ENCODE peak calls at places on chromosomes 5 and 9, in seven cellular contexts. One of them, this sample, is unnamed.

GRCh38 chr5:139668064-139668880 is 20.1 kb downstream of the CXXC5 start:
- DNase-seq in hepatic stellate cell: no peak
- DNase-seq in cardiac fibroblast: peak
- DNase-seq in naive thymus-derived CD8-positive, alpha-beta T cell: no peak
- DNase-seq in HT1080: peak
- DNase-seq in nucleus accumbens: peak
- DNase-seq in NCI-H1436: no peak
- DNase-seq in this sample: no peak

GRCh38 chr9:29449294-29449693 is 1876.0 kb upstream of the C9orf72 start:
- DNase-seq in HT1080: no peak
- DNase-seq in naive thymus-derived CD8-positive, alpha-beta T cell: no peak
- DNase-seq in nucleus accumbens: no peak
- DNase-seq in hepatic stellate cell: no peak
- DNase-seq in cardiac fibroblast: no peak
- DNase-seq in NCI-H1436: no peak
- DNase-seq in this sample: no peak

GRCh38 chr9:111483419-111483861 is 743 bp downstream of the ECPAS start:
- DNase-seq in NCI-H1436: peak
- DNase-seq in cardiac fibroblast: no peak
- DNase-seq in nucleus accumbens: peak
- DNase-seq in HT1080: no peak
- DNase-seq in hepatic stellate cell: peak
- DNase-seq in naive thymus-derived CD8-positive, alpha-beta T cell: peak
- DNase-seq in this sample: peak

GRCh38 chr9:21506910-21507795 is 25.0 kb upstream of the IFNE start:
- DNase-seq in naive thymus-derived CD8-positive, alpha-beta T cell: no peak
- DNase-seq in cardiac fibroblast: peak
- DNase-seq in NCI-H1436: no peak
- DNase-seq in hepatic stellate cell: peak
- DNase-seq in HT1080: peak
- DNase-seq in nucleus accumbens: no peak
- DNase-seq in this sample: peak

GRCh38 chr5:104172976-104173375 is 610.4 kb upstream of the NUDT12 start:
- DNase-seq in nucleus accumbens: no peak
- DNase-seq in HT1080: no peak
- DNase-seq in cardiac fibroblast: no peak
- DNase-seq in hepatic stellate cell: no peak
- DNase-seq in NCI-H1436: no peak
- DNase-seq in naive thymus-derived CD8-positive, alpha-beta T cell: no peak
- DNase-seq in this sample: no peak

GRCh38 chr5:8585230-8586018 is 716.5 kb downstream of the MTRR start:
- DNase-seq in naive thymus-derived CD8-positive, alpha-beta T cell: no peak
- DNase-seq in HT1080: no peak
- DNase-seq in NCI-H1436: no peak
- DNase-seq in hepatic stellate cell: no peak
- DNase-seq in cardiac fibroblast: no peak
- DNase-seq in nucleus accumbens: no peak
- DNase-seq in this sample: no peak

GRCh38 chr5:172004824-172005237 is 1.6 kb downstream of the FBXW11 start:
- DNase-seq in naive thymus-derived CD8-positive, alpha-beta T cell: no peak
- DNase-seq in HT1080: no peak
- DNase-seq in hepatic stellate cell: no peak
- DNase-seq in cardiac fibroblast: peak
- DNase-seq in nucleus accumbens: no peak
- DNase-seq in NCI-H1436: no peak
- DNase-seq in this sample: no peak

GRCh38 chr5:59528226-59528862 is 365.2 kb downstream of the PDE4D start:
- DNase-seq in hepatic stellate cell: no peak
- DNase-seq in HT1080: no peak
- DNase-seq in naive thymus-derived CD8-positive, alpha-beta T cell: no peak
- DNase-seq in NCI-H1436: no peak
- DNase-seq in cardiac fibroblast: no peak
- DNase-seq in nucleus accumbens: no peak
- DNase-seq in this sample: no peak

GRCh38 chr5:5304361-5305035 is 118.0 kb upstream of the ICE1 start:
- DNase-seq in naive thymus-derived CD8-positive, alpha-beta T cell: no peak
- DNase-seq in hepatic stellate cell: no peak
- DNase-seq in NCI-H1436: no peak
- DNase-seq in cardiac fibroblast: no peak
- DNase-seq in nucleus accumbens: no peak
- DNase-seq in HT1080: no peak
- DNase-seq in this sample: peak

GRCh38 chr5:1057841-1058548 is 49.4 kb downstream of the NKD2 start:
- DNase-seq in naive thymus-derived CD8-positive, alpha-beta T cell: no peak
- DNase-seq in hepatic stellate cell: no peak
- DNase-seq in cardiac fibroblast: no peak
- DNase-seq in nucleus accumbens: no peak
- DNase-seq in HT1080: no peak
- DNase-seq in NCI-H1436: no peak
- DNase-seq in this sample: no peak

GRCh38 chr9:16417101-16417500 is 453.4 kb downstream of the BNC2 start:
- DNase-seq in NCI-H1436: no peak
- DNase-seq in naive thymus-derived CD8-positive, alpha-beta T cell: no peak
- DNase-seq in nucleus accumbens: no peak
- DNase-seq in cardiac fibroblast: peak
- DNase-seq in hepatic stellate cell: peak
- DNase-seq in HT1080: peak
- DNase-seq in this sample: no peak

GRCh38 chr9:129138476-129139232 is 27.4 kb downstream of the PTPA start:
- DNase-seq in nucleus accumbens: no peak
- DNase-seq in cardiac fibroblast: peak
- DNase-seq in NCI-H1436: no peak
- DNase-seq in hepatic stellate cell: peak
- DNase-seq in HT1080: peak
- DNase-seq in naive thymus-derived CD8-positive, alpha-beta T cell: no peak
- DNase-seq in this sample: no peak

GRCh38 chr9:104997536-104997935 is 69.6 kb upstream of the ABCA1 start:
- DNase-seq in cardiac fibroblast: peak
- DNase-seq in hepatic stellate cell: no peak
- DNase-seq in naive thymus-derived CD8-positive, alpha-beta T cell: no peak
- DNase-seq in nucleus accumbens: no peak
- DNase-seq in HT1080: no peak
- DNase-seq in NCI-H1436: no peak
- DNase-seq in this sample: no peak

GRCh38 chr9:22452415-22453010 is 5.9 kb downstream of the DMRTA1 start:
- DNase-seq in cardiac fibroblast: peak
- DNase-seq in nucleus accumbens: no peak
- DNase-seq in naive thymus-derived CD8-positive, alpha-beta T cell: peak
- DNase-seq in NCI-H1436: no peak
- DNase-seq in hepatic stellate cell: peak
- DNase-seq in HT1080: peak
- DNase-seq in this sample: peak

GRCh38 chr5:126811515-126812198 is 34.7 kb downstream of the LMNB1 start:
- DNase-seq in naive thymus-derived CD8-positive, alpha-beta T cell: no peak
- DNase-seq in NCI-H1436: no peak
- DNase-seq in HT1080: peak
- DNase-seq in cardiac fibroblast: peak
- DNase-seq in nucleus accumbens: no peak
- DNase-seq in hepatic stellate cell: no peak
- DNase-seq in this sample: no peak

GRCh38 chr9:97852001-97852398 is 1.0 kb upstream of the FOXE1 start:
- DNase-seq in nucleus accumbens: no peak
- DNase-seq in NCI-H1436: no peak
- DNase-seq in cardiac fibroblast: no peak
- DNase-seq in HT1080: no peak
- DNase-seq in naive thymus-derived CD8-positive, alpha-beta T cell: no peak
- DNase-seq in hepatic stellate cell: no peak
- DNase-seq in this sample: no peak

GRCh38 chr5:147509041-147509709 is 693 bp downstream of the DPYSL3 start:
- DNase-seq in nucleus accumbens: peak
- DNase-seq in NCI-H1436: no peak
- DNase-seq in cardiac fibroblast: peak
- DNase-seq in hepatic stellate cell: no peak
- DNase-seq in HT1080: peak
- DNase-seq in naive thymus-derived CD8-positive, alpha-beta T cell: no peak
- DNase-seq in this sample: no peak

GRCh38 chr9:107029146-107029545 is 166.2 kb downstream of the ZNF462 start:
- DNase-seq in nucleus accumbens: no peak
- DNase-seq in cardiac fibroblast: no peak
- DNase-seq in hepatic stellate cell: no peak
- DNase-seq in HT1080: no peak
- DNase-seq in naive thymus-derived CD8-positive, alpha-beta T cell: no peak
- DNase-seq in NCI-H1436: no peak
- DNase-seq in this sample: no peak

GRCh38 chr5:180330810-180331646 is 22.1 kb downstream of the GFPT2 start:
- DNase-seq in naive thymus-derived CD8-positive, alpha-beta T cell: no peak
- DNase-seq in HT1080: peak
- DNase-seq in cardiac fibroblast: peak
- DNase-seq in hepatic stellate cell: peak
- DNase-seq in NCI-H1436: no peak
- DNase-seq in nucleus accumbens: no peak
- DNase-seq in this sample: peak

GRCh38 chr5:152593388-152593787 is 188.3 kb upstream of the NMUR2 start:
- DNase-seq in NCI-H1436: no peak
- DNase-seq in naive thymus-derived CD8-positive, alpha-beta T cell: no peak
- DNase-seq in cardiac fibroblast: no peak
- DNase-seq in hepatic stellate cell: no peak
- DNase-seq in nucleus accumbens: no peak
- DNase-seq in HT1080: no peak
- DNase-seq in this sample: no peak

GRCh38 chr9:98168952-98169488 is 23.4 kb downstream of the CORO2A start:
- DNase-seq in hepatic stellate cell: peak
- DNase-seq in naive thymus-derived CD8-positive, alpha-beta T cell: peak
- DNase-seq in nucleus accumbens: no peak
- DNase-seq in cardiac fibroblast: peak
- DNase-seq in NCI-H1436: no peak
- DNase-seq in HT1080: peak
- DNase-seq in this sample: peak

GRCh38 chr9:134348404-134349155 is 22.3 kb downstream of the RXRA start:
- DNase-seq in hepatic stellate cell: no peak
- DNase-seq in nucleus accumbens: no peak
- DNase-seq in HT1080: no peak
- DNase-seq in cardiac fibroblast: no peak
- DNase-seq in naive thymus-derived CD8-positive, alpha-beta T cell: no peak
- DNase-seq in NCI-H1436: no peak
- DNase-seq in this sample: no peak

GRCh38 chr9:10612649-10613398 is at the start of gene PTPRD:
- DNase-seq in cardiac fibroblast: peak
- DNase-seq in hepatic stellate cell: peak
- DNase-seq in naive thymus-derived CD8-positive, alpha-beta T cell: no peak
- DNase-seq in NCI-H1436: peak
- DNase-seq in nucleus accumbens: no peak
- DNase-seq in HT1080: peak
- DNase-seq in this sample: no peak

GRCh38 chr9:12697719-12698118 is 4.5 kb downstream of the TYRP1 start:
- DNase-seq in nucleus accumbens: no peak
- DNase-seq in naive thymus-derived CD8-positive, alpha-beta T cell: no peak
- DNase-seq in HT1080: no peak
- DNase-seq in hepatic stellate cell: no peak
- DNase-seq in cardiac fibroblast: no peak
- DNase-seq in NCI-H1436: no peak
- DNase-seq in this sample: no peak

GRCh38 chr9:129280236-129281231 is 102.5 kb upstream of the IER5L start:
- DNase-seq in HT1080: no peak
- DNase-seq in naive thymus-derived CD8-positive, alpha-beta T cell: no peak
- DNase-seq in nucleus accumbens: no peak
- DNase-seq in hepatic stellate cell: no peak
- DNase-seq in NCI-H1436: no peak
- DNase-seq in cardiac fibroblast: no peak
- DNase-seq in this sample: no peak

GRCh38 chr9:124696101-124696500 is 75.0 kb downstream of the NR6A1 start:
- DNase-seq in nucleus accumbens: no peak
- DNase-seq in hepatic stellate cell: peak
- DNase-seq in cardiac fibroblast: peak
- DNase-seq in HT1080: peak
- DNase-seq in naive thymus-derived CD8-positive, alpha-beta T cell: no peak
- DNase-seq in NCI-H1436: no peak
- DNase-seq in this sample: no peak

GRCh38 chr5:97471951-97472350 is 288.9 kb upstream of the RIOK2 start:
- DNase-seq in naive thymus-derived CD8-positive, alpha-beta T cell: no peak
- DNase-seq in HT1080: no peak
- DNase-seq in hepatic stellate cell: no peak
- DNase-seq in cardiac fibroblast: no peak
- DNase-seq in nucleus accumbens: no peak
- DNase-seq in NCI-H1436: no peak
- DNase-seq in this sample: no peak

GRCh38 chr9:13717356-13718057 is 438.0 kb upstream of the MPDZ start:
- DNase-seq in nucleus accumbens: no peak
- DNase-seq in hepatic stellate cell: no peak
- DNase-seq in naive thymus-derived CD8-positive, alpha-beta T cell: no peak
- DNase-seq in NCI-H1436: no peak
- DNase-seq in HT1080: peak
- DNase-seq in cardiac fibroblast: peak
- DNase-seq in this sample: no peak

GRCh38 chr9:34337404-34337803 is 8.0 kb downstream of the NUDT2 start:
- DNase-seq in hepatic stellate cell: peak
- DNase-seq in nucleus accumbens: no peak
- DNase-seq in cardiac fibroblast: peak
- DNase-seq in NCI-H1436: no peak
- DNase-seq in HT1080: no peak
- DNase-seq in naive thymus-derived CD8-positive, alpha-beta T cell: no peak
- DNase-seq in this sample: no peak

GRCh38 chr5:6417657-6418056 is 31.0 kb upstream of the UBE2QL1 start:
- DNase-seq in HT1080: no peak
- DNase-seq in naive thymus-derived CD8-positive, alpha-beta T cell: no peak
- DNase-seq in cardiac fibroblast: no peak
- DNase-seq in nucleus accumbens: no peak
- DNase-seq in hepatic stellate cell: no peak
- DNase-seq in NCI-H1436: no peak
- DNase-seq in this sample: no peak

GRCh38 chr9:132409828-132410528 is at the start of gene CFAP77:
- DNase-seq in hepatic stellate cell: peak
- DNase-seq in nucleus accumbens: no peak
- DNase-seq in naive thymus-derived CD8-positive, alpha-beta T cell: peak
- DNase-seq in cardiac fibroblast: peak
- DNase-seq in HT1080: peak
- DNase-seq in NCI-H1436: peak
- DNase-seq in this sample: peak